ENCODE peak calls at places on chromosomes 7 and 10, in four cellular contexts. A, O, E and J are unnamed samples.

GRCh38 chr10:18651324-18652007 is at the start of gene NSUN6:
- DNase-seq in A (peak; percentile 97), O (peak; percentile 88), E (peak; percentile 94), J (peak; percentile 97)

GRCh38 chr10:7856685-7857084 is 38.4 kb downstream of the TAF3 start:
- DNase-seq in A (no peak), O (no peak), E (no peak), J (no peak)

GRCh38 chr7:68109299-68109698 is 1112.7 kb downstream of the TYW1 start:
- DNase-seq in A (no peak), O (no peak), E (no peak), J (no peak)

GRCh38 chr7:85191383-85191782 is 4.5 kb upstream of the SEMA3D start:
- DNase-seq in A (no peak), O (no peak), E (no peak), J (no peak)

GRCh38 chr7:130966246-130967009 is 232.4 kb upstream of the KLF14 start:
- DNase-seq in A (no peak), O (no peak), E (no peak), J (no peak)

GRCh38 chr7:21426286-21426957 is 1.5 kb upstream of the SP4 start:
- DNase-seq in A (no peak), O (no peak), E (no peak), J (no peak)

GRCh38 chr10:7563770-7564169 is 103.0 kb downstream of the ITIH5 start:
- DNase-seq in A (no peak), O (no peak), E (no peak), J (no peak)

GRCh38 chr7:142053988-142054387 is 57.5 kb upstream of the MGAM2 start:
- DNase-seq in A (no peak), O (no peak), E (no peak), J (no peak)

GRCh38 chr10:17217661-17218306 is 10.3 kb upstream of the VIM start:
- DNase-seq in A (no peak), O (no peak), E (no peak), J (no peak)

GRCh38 chr10:57759777-57760176 is 507.9 kb downstream of the IPMK start:
- DNase-seq in A (no peak), O (no peak), E (no peak), J (no peak)

GRCh38 chr7:82109288-82109687 is 334.3 kb downstream of the CACNA2D1 start:
- DNase-seq in A (no peak), O (no peak), E (no peak), J (no peak)

GRCh38 chr10:124646483-124647352 is 97.5 kb downstream of the FAM53B start:
- DNase-seq in A (peak; percentile 82), O (peak; percentile 68), E (peak; percentile 59), J (peak; percentile 90)

GRCh38 chr7:90692396-90692795 is 96.3 kb downstream of the CDK14 start:
- DNase-seq in A (no peak), O (no peak), E (no peak), J (no peak)

GRCh38 chr10:19877466-19878255 is 61.4 kb downstream of the PLXDC2 start:
- DNase-seq in A (no peak), O (no peak), E (no peak), J (no peak)

GRCh38 chr7:79282051-79282694 is 171.3 kb downstream of the MAGI2 start:
- DNase-seq in A (no peak), O (no peak), E (no peak), J (peak; percentile 31)

GRCh38 chr7:151451626-151452025 is 11.7 kb upstream of the CRYGN start:
- DNase-seq in A (peak; percentile 54), O (no peak), E (peak; percentile 5), J (peak; percentile 12)

GRCh38 chr10:132915411-132915810 is 27.0 kb downstream of the CFAP46 start:
- DNase-seq in A (peak; percentile 89), O (no peak), E (peak; percentile 5), J (no peak)

GRCh38 chr7:2687338-2687869 is 598 bp upstream of the AMZ1 start:
- DNase-seq in A (peak; percentile 87), O (no peak), E (no peak), J (no peak)

GRCh38 chr10:60282771-60283353 is 106.8 kb downstream of the ANK3 start:
- DNase-seq in A (no peak), O (no peak), E (no peak), J (peak; percentile 42)

GRCh38 chr7:39504963-39505362 is 61.2 kb upstream of the YAE1 start:
- DNase-seq in A (no peak), O (peak; percentile 29), E (no peak), J (no peak)

GRCh38 chr7:98362517-98362916 is 38.4 kb downstream of the BAIAP2L1 start:
- DNase-seq in A (peak; percentile 15), O (no peak), E (no peak), J (no peak)

GRCh38 chr7:22202141-22202540 is 154.8 kb downstream of the RAPGEF5 start:
- DNase-seq in A (no peak), O (peak; percentile 38), E (peak; percentile 42), J (no peak)

GRCh38 chr7:69871213-69871885 is 273.1 kb downstream of the AUTS2 start:
- DNase-seq in A (no peak), O (no peak), E (no peak), J (no peak)

GRCh38 chr10:96344178-96344577 is 14.6 kb downstream of the OPALIN start:
- DNase-seq in A (no peak), O (no peak), E (no peak), J (no peak)

GRCh38 chr10:13526952-13527863 is 1.6 kb downstream of the BEND7 start:
- DNase-seq in A (no peak), O (no peak), E (no peak), J (no peak)

GRCh38 chr7:22561895-22562593 is 62.1 kb upstream of the STEAP1B start:
- DNase-seq in A (no peak), O (peak; percentile 38), E (no peak), J (no peak)

GRCh38 chr10:6089334-6090219 is 743 bp downstream of the RBM17 start:
- DNase-seq in A (peak; percentile 86), O (no peak), E (peak; percentile 25), J (no peak)

GRCh38 chr7:435518-436366 is 83.9 kb downstream of the PDGFA start:
- DNase-seq in A (no peak), O (no peak), E (peak; percentile 81), J (peak; percentile 78)

GRCh38 chr10:70272925-70273316 is 10.9 kb downstream of the NPFFR1 start:
- DNase-seq in A (no peak), O (no peak), E (no peak), J (no peak)

GRCh38 chr7:47550788-47551470 is 31.0 kb downstream of the TNS3 start:
- DNase-seq in A (peak; percentile 61), O (no peak), E (no peak), J (no peak)

GRCh38 chr7:106166651-106167342 is 54.7 kb upstream of the SYPL1 start:
- DNase-seq in A (no peak), O (peak; percentile 75), E (peak; percentile 38), J (no peak)
- TF ChIP-seq POLR2AphosphoS5 in A (no peak), O (no peak), E (no peak), J (no peak)

DNA sequence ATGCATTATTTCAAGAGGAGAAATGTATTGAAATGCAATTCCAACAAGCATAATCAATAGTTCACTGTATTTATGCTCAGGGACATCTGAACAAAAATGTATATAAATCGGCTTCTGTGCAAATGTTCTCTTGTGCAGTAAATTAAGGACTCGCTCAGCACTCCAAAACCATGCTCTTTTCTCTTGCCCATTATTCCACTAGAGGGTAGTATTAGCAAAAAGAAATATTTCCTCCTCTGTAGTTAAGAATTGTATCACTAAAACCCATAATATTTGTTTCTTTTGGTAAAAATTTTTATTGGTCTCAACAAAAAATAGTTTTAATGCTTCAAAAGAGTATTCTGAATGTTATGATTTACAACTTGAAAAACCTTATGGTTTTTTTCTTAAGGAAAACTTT is 803.1 kb downstream of the PCDH15 start:
- DNase-seq in A (no peak), O (no peak), E (no peak), J (no peak)
- TF ChIP-seq CTCF in A (no peak), O (no peak), E (no peak), J (no peak)

DNA sequence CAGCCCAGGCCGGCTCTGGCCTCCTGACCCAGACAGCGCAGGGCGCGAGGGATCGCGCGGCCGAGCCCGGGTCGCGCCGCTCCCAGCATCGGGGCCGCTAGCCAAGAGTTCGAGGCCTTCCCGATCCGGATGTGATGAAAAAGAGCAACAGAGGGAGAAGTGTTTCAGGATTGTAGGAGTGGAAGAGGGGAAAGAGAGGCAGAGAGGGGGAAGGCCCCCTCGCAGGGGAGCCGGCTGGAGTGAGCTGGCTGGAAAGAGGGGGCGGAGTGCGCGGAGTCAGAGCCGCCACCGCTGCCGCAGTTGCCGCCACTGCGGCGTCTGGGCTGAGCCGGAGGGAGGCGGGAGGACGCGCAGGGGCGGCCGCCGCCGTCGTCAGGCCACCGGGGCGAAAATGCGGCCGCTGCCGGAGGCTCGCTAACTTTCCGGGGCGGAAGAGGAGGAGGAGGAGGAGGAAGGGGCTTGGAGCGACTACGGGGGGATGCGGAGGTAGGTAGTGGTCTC is 307 bp downstream of the MDFIC start:
- DNase-seq in A (peak; percentile 89), O (no peak), E (peak; percentile 46), J (peak; percentile 91)
- TF ChIP-seq POLR2AphosphoS5 in A (peak; percentile 81), O (no peak), E (no peak), J (peak; percentile 15)

GRCh38 chr10:93861825-93862224 is 32.0 kb upstream of the SLC35G1 start:
- DNase-seq in A (no peak), O (no peak), E (no peak), J (no peak)

GRCh38 chr10:93856349-93857140 is 37.2 kb upstream of the SLC35G1 start:
- DNase-seq in A (no peak), O (no peak), E (no peak), J (no peak)

GRCh38 chr10:93854985-93855384 is 38.8 kb upstream of the SLC35G1 start:
- DNase-seq in A (no peak), O (no peak), E (no peak), J (no peak)

GRCh38 chr10:93859049-93859655 is 34.6 kb upstream of the SLC35G1 start:
- DNase-seq in A (no peak), O (peak; percentile 6), E (no peak), J (no peak)
- TF ChIP-seq CTCF in A (peak; percentile 29), O (no peak), E (peak; percentile 20), J (no peak)